ENCODE peak calls at places on chromosomes 1 and 21, in nine cellular contexts. One of them, this sample, is unnamed.
A peak's percentile ranks its signal among the peaks of the same experiment; 100 is the strongest.

GRCh38 chr1:218463194-218464156 is 118.3 kb downstream of the TGFB2 start:
- DNase-seq in astrocyte: peak; percentile 80
- DNase-seq in fibroblast of pulmonary artery: peak; percentile 76
- DNase-seq in GM12865: no peak
- DNase-seq in mesothelial cell of epicardium: no peak
- DNase-seq in osteocyte: no peak
- DNase-seq in GM06990: no peak
- DNase-seq in ovary: peak; percentile 70
- DNase-seq in IMR-90: peak; percentile 79
- DNase-seq in this sample: peak; percentile 91

GRCh38 chr21:32425628-32426027 is 13.1 kb downstream of the EVA1C start:
- DNase-seq in astrocyte: no peak
- DNase-seq in fibroblast of pulmonary artery: no peak
- DNase-seq in GM12865: no peak
- DNase-seq in mesothelial cell of epicardium: no peak
- DNase-seq in osteocyte: no peak
- DNase-seq in GM06990: no peak
- DNase-seq in ovary: no peak
- DNase-seq in IMR-90: no peak
- DNase-seq in this sample: peak; percentile 28

GRCh38 chr1:20371411-20371810 is 80.7 kb downstream of the VWA5B1 start:
- DNase-seq in astrocyte: peak; percentile 18
- DNase-seq in fibroblast of pulmonary artery: peak; percentile 38
- DNase-seq in GM12865: no peak
- DNase-seq in mesothelial cell of epicardium: no peak
- DNase-seq in osteocyte: no peak
- DNase-seq in GM06990: no peak
- DNase-seq in ovary: no peak
- DNase-seq in IMR-90: peak; percentile 22
- DNase-seq in this sample: peak; percentile 32

GRCh38 chr1:11388617-11389016 is 90.3 kb upstream of the DISP3 start:
- DNase-seq in astrocyte: no peak
- DNase-seq in fibroblast of pulmonary artery: no peak
- DNase-seq in GM12865: no peak
- DNase-seq in mesothelial cell of epicardium: no peak
- DNase-seq in osteocyte: no peak
- DNase-seq in GM06990: no peak
- DNase-seq in ovary: no peak
- DNase-seq in IMR-90: no peak
- DNase-seq in this sample: no peak

GRCh38 chr1:214762902-214763301 is 159.9 kb downstream of the CENPF start:
- DNase-seq in astrocyte: no peak
- DNase-seq in fibroblast of pulmonary artery: no peak
- DNase-seq in GM12865: no peak
- DNase-seq in mesothelial cell of epicardium: no peak
- DNase-seq in osteocyte: no peak
- DNase-seq in GM06990: no peak
- DNase-seq in ovary: no peak
- DNase-seq in IMR-90: no peak
- DNase-seq in this sample: no peak

GRCh38 chr1:17582124-17582768 is 42.7 kb downstream of the ARHGEF10L start:
- DNase-seq in astrocyte: no peak
- DNase-seq in fibroblast of pulmonary artery: no peak
- DNase-seq in GM12865: no peak
- DNase-seq in mesothelial cell of epicardium: no peak
- DNase-seq in osteocyte: no peak
- DNase-seq in GM06990: no peak
- DNase-seq in ovary: no peak
- DNase-seq in IMR-90: no peak
- DNase-seq in this sample: no peak

GRCh38 chr21:15301014-15301413 is 236.2 kb upstream of the NRIP1 start:
- DNase-seq in astrocyte: peak; percentile 77
- DNase-seq in fibroblast of pulmonary artery: no peak
- DNase-seq in GM12865: peak; percentile 8
- DNase-seq in mesothelial cell of epicardium: no peak
- DNase-seq in osteocyte: no peak
- DNase-seq in GM06990: no peak
- DNase-seq in ovary: no peak
- DNase-seq in IMR-90: no peak
- DNase-seq in this sample: no peak

GRCh38 chr21:35896060-35896459 is 164.3 kb downstream of the SETD4 start:
- DNase-seq in astrocyte: no peak
- DNase-seq in fibroblast of pulmonary artery: no peak
- DNase-seq in GM12865: peak; percentile 72
- DNase-seq in mesothelial cell of epicardium: no peak
- DNase-seq in osteocyte: no peak
- DNase-seq in GM06990: peak; percentile 13
- DNase-seq in ovary: no peak
- DNase-seq in IMR-90: no peak
- DNase-seq in this sample: no peak

GRCh38 chr1:172745014-172745413 is 86.1 kb downstream of the FASLG start:
- DNase-seq in astrocyte: peak; percentile 78
- DNase-seq in fibroblast of pulmonary artery: peak; percentile 92
- DNase-seq in GM12865: peak; percentile 90
- DNase-seq in mesothelial cell of epicardium: no peak
- DNase-seq in osteocyte: no peak
- DNase-seq in GM06990: peak; percentile 53
- DNase-seq in ovary: no peak
- DNase-seq in IMR-90: peak; percentile 89
- DNase-seq in this sample: peak; percentile 91

GRCh38 chr1:46406881-46407608 is 12.9 kb downstream of the FAAH start:
- DNase-seq in astrocyte: no peak
- DNase-seq in fibroblast of pulmonary artery: no peak
- DNase-seq in GM12865: no peak
- DNase-seq in mesothelial cell of epicardium: no peak
- DNase-seq in osteocyte: no peak
- DNase-seq in GM06990: no peak
- DNase-seq in ovary: no peak
- DNase-seq in IMR-90: no peak
- DNase-seq in this sample: no peak

GRCh38 chr1:170010443-170010842 is 64.1 kb downstream of the KIFAP3 start:
- DNase-seq in astrocyte: peak; percentile 29
- DNase-seq in fibroblast of pulmonary artery: peak; percentile 84
- DNase-seq in GM12865: peak; percentile 56
- DNase-seq in mesothelial cell of epicardium: no peak
- DNase-seq in osteocyte: no peak
- DNase-seq in GM06990: no peak
- DNase-seq in ovary: peak; percentile 37
- DNase-seq in IMR-90: peak; percentile 55
- DNase-seq in this sample: peak; percentile 74
- TF ChIP-seq CTCF in astrocyte: peak; percentile 34
- TF ChIP-seq CTCF in fibroblast of pulmonary artery: peak; percentile 53
- TF ChIP-seq CTCF in GM12865: peak; percentile 19
- TF ChIP-seq CTCF in mesothelial cell of epicardium: peak; percentile 47
- TF ChIP-seq CTCF in osteocyte: peak; percentile 68
- TF ChIP-seq CTCF in GM06990: peak; percentile 22
- TF ChIP-seq CTCF in ovary: peak; percentile 49
- TF ChIP-seq CTCF in IMR-90: peak; percentile 52
- TF ChIP-seq CTCF in this sample: peak; percentile 54

GRCh38 chr21:37700641-37701202 is 215.5 kb downstream of the KCNJ6 start:
- DNase-seq in astrocyte: peak; percentile 74
- DNase-seq in fibroblast of pulmonary artery: peak; percentile 89
- DNase-seq in GM12865: peak; percentile 88
- DNase-seq in mesothelial cell of epicardium: no peak
- DNase-seq in osteocyte: no peak
- DNase-seq in GM06990: peak; percentile 60
- DNase-seq in ovary: no peak
- DNase-seq in IMR-90: peak; percentile 84
- DNase-seq in this sample: peak; percentile 88
- TF ChIP-seq CTCF in astrocyte: peak; percentile 74
- TF ChIP-seq CTCF in fibroblast of pulmonary artery: peak; percentile 87
- TF ChIP-seq CTCF in GM12865: peak; percentile 63
- TF ChIP-seq CTCF in mesothelial cell of epicardium: peak; percentile 47
- TF ChIP-seq CTCF in osteocyte: peak; percentile 81
- TF ChIP-seq CTCF in GM06990: peak; percentile 78
- TF ChIP-seq CTCF in ovary: no peak
- TF ChIP-seq CTCF in IMR-90: peak; percentile 78
- TF ChIP-seq CTCF in this sample: peak; percentile 57

DNA sequence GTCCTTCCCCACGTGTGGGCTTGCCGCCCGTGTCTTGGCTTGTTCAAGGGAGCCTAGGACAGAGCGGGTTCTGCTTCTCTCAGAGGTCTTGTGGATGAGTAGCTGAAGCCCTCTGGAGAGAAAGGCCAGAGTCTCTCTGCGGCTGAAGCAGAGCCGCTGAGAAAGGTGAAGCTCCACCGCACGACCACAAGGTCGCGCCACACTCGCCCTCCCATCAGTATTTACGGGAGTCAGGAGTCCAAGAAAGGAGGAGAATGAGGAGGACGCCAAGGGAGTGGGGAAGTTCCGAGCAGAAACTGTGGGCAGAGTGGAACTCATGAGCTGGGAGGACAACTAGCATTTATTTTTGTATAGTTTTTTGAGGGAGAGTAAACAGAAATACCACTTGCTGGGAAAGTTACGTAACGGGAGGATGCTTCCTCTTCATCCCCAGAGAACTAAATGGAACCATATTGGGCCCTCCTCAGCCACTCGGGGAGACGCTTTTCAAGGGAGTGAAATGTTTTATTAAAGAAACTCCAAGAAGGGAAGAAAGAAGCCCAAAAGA is 51.6 kb upstream of the HAO2 start:
- DNase-seq in astrocyte: no peak
- DNase-seq in fibroblast of pulmonary artery: no peak
- DNase-seq in GM12865: no peak
- DNase-seq in mesothelial cell of epicardium: no peak
- DNase-seq in osteocyte: no peak
- DNase-seq in GM06990: no peak
- DNase-seq in ovary: no peak
- DNase-seq in IMR-90: no peak
- DNase-seq in this sample: no peak
- TF ChIP-seq CTCF in astrocyte: no peak
- TF ChIP-seq CTCF in fibroblast of pulmonary artery: no peak
- TF ChIP-seq CTCF in GM12865: no peak
- TF ChIP-seq CTCF in mesothelial cell of epicardium: no peak
- TF ChIP-seq CTCF in osteocyte: no peak
- TF ChIP-seq CTCF in GM06990: no peak
- TF ChIP-seq CTCF in ovary: no peak
- TF ChIP-seq CTCF in IMR-90: no peak
- TF ChIP-seq CTCF in this sample: no peak

GRCh38 chr1:232486006-232486405 is 143.9 kb downstream of the SIPA1L2 start:
- DNase-seq in astrocyte: no peak
- DNase-seq in fibroblast of pulmonary artery: no peak
- DNase-seq in GM12865: no peak
- DNase-seq in mesothelial cell of epicardium: no peak
- DNase-seq in osteocyte: no peak
- DNase-seq in GM06990: no peak
- DNase-seq in ovary: no peak
- DNase-seq in IMR-90: peak; percentile 52
- DNase-seq in this sample: no peak

GRCh38 chr1:232493869-232494268 is 136.1 kb downstream of the SIPA1L2 start:
- DNase-seq in astrocyte: no peak
- DNase-seq in fibroblast of pulmonary artery: no peak
- DNase-seq in GM12865: no peak
- DNase-seq in mesothelial cell of epicardium: no peak
- DNase-seq in osteocyte: no peak
- DNase-seq in GM06990: no peak
- DNase-seq in ovary: no peak
- DNase-seq in IMR-90: no peak
- DNase-seq in this sample: no peak

GRCh38 chr1:232486454-232487202 is 143.3 kb downstream of the SIPA1L2 start:
- DNase-seq in astrocyte: peak; percentile 43
- DNase-seq in fibroblast of pulmonary artery: no peak
- DNase-seq in GM12865: no peak
- DNase-seq in mesothelial cell of epicardium: no peak
- DNase-seq in osteocyte: no peak
- DNase-seq in GM06990: no peak
- DNase-seq in ovary: no peak
- DNase-seq in IMR-90: peak; percentile 52
- DNase-seq in this sample: peak; percentile 89

GRCh38 chr1:232487236-232487635 is 142.7 kb downstream of the SIPA1L2 start:
- DNase-seq in astrocyte: no peak
- DNase-seq in fibroblast of pulmonary artery: no peak
- DNase-seq in GM12865: no peak
- DNase-seq in mesothelial cell of epicardium: no peak
- DNase-seq in osteocyte: no peak
- DNase-seq in GM06990: no peak
- DNase-seq in ovary: no peak
- DNase-seq in IMR-90: no peak
- DNase-seq in this sample: no peak

DNA sequence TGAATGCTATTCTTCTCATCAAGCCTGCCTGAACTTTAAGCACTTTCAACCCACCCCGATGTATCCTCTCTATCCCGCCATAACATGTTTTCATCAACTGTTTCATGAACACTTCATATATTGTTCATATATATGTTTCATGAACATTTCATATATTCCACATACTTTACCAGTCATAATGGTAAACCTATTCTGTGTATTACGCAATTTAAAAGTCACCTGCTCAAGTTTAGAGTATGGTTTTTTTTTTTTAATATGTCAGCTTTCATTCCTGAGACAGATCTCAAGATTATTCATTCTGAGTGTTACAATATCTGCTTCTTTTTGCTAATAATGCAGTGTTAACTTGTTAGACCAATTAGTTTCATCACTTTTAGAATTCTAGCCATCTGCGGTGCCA is 140.7 kb downstream of the SIPA1L2 start:
- DNase-seq in astrocyte: no peak
- DNase-seq in fibroblast of pulmonary artery: no peak
- DNase-seq in GM12865: no peak
- DNase-seq in mesothelial cell of epicardium: no peak
- DNase-seq in osteocyte: no peak
- DNase-seq in GM06990: no peak
- DNase-seq in ovary: no peak
- DNase-seq in IMR-90: no peak
- DNase-seq in this sample: no peak
- TF ChIP-seq CTCF in astrocyte: no peak
- TF ChIP-seq CTCF in fibroblast of pulmonary artery: no peak
- TF ChIP-seq CTCF in GM12865: no peak
- TF ChIP-seq CTCF in mesothelial cell of epicardium: no peak
- TF ChIP-seq CTCF in osteocyte: no peak
- TF ChIP-seq CTCF in GM06990: no peak
- TF ChIP-seq CTCF in ovary: no peak
- TF ChIP-seq CTCF in IMR-90: no peak
- TF ChIP-seq CTCF in this sample: no peak

DNA sequence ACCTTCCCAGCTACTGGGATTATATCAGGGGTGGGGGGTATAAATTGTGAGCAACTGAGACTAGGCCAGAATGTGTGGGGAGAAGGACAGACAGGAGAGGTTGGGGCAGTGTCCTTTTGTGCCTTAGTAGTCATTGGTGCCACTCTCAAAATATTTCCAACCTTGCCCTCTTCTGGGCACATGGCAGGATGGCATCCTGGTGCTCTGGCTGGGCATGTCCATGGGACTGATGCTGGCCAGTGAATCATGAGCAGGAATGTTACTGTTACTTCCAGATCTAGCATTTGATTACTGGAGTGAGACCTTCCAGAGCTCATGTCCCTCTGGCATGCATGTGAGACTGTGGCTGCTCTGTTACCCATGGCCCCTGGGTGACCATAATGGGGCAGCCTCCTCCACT is 151.2 kb downstream of the MATN1 start:
- DNase-seq in astrocyte: no peak
- DNase-seq in fibroblast of pulmonary artery: no peak
- DNase-seq in GM12865: no peak
- DNase-seq in mesothelial cell of epicardium: no peak
- DNase-seq in osteocyte: no peak
- DNase-seq in GM06990: no peak
- DNase-seq in ovary: no peak
- DNase-seq in IMR-90: no peak
- DNase-seq in this sample: peak; percentile 21
- TF ChIP-seq CTCF in astrocyte: no peak
- TF ChIP-seq CTCF in fibroblast of pulmonary artery: no peak
- TF ChIP-seq CTCF in GM12865: no peak
- TF ChIP-seq CTCF in mesothelial cell of epicardium: no peak
- TF ChIP-seq CTCF in osteocyte: no peak
- TF ChIP-seq CTCF in GM06990: no peak
- TF ChIP-seq CTCF in ovary: no peak
- TF ChIP-seq CTCF in IMR-90: no peak
- TF ChIP-seq CTCF in this sample: no peak

GRCh38 chr1:169699769-169700168 is 11.7 kb downstream of the SELL start:
- DNase-seq in astrocyte: no peak
- DNase-seq in fibroblast of pulmonary artery: no peak
- DNase-seq in GM12865: no peak
- DNase-seq in mesothelial cell of epicardium: no peak
- DNase-seq in osteocyte: no peak
- DNase-seq in GM06990: no peak
- DNase-seq in ovary: no peak
- DNase-seq in IMR-90: no peak
- DNase-seq in this sample: no peak
- TF ChIP-seq CTCF in astrocyte: no peak
- TF ChIP-seq CTCF in fibroblast of pulmonary artery: no peak
- TF ChIP-seq CTCF in GM12865: no peak
- TF ChIP-seq CTCF in mesothelial cell of epicardium: no peak
- TF ChIP-seq CTCF in osteocyte: no peak
- TF ChIP-seq CTCF in GM06990: no peak
- TF ChIP-seq CTCF in ovary: no peak
- TF ChIP-seq CTCF in IMR-90: no peak
- TF ChIP-seq CTCF in this sample: no peak